ENCODE peak calls at places on chromosome 6, in six cellular contexts. E is endothelial cell; T is effector CD4-positive, alpha-beta T cell; Z is SHP77; O is right atrium auricular region; D is fibroblast of the aortic adventitia. X is an unnamed sample.
A peak's percentile ranks its signal among the peaks of the same experiment; 100 is the strongest.

GRCh38 chr6:6453186-6453585 is 132.7 kb upstream of the F13A1 start:
- DNase-seq in Z (no peak), O (no peak), E (no peak), D (no peak), T (no peak), X (no peak)

GRCh38 chr6:33755070-33755869 is 8.6 kb upstream of the IP6K3 start:
- DNase-seq in Z (no peak), O (no peak), D (no peak), E (no peak), T (no peak), X (no peak)

GRCh38 chr6:20497200-20497820 is 36.9 kb upstream of the CDKAL1 start:
- DNase-seq in Z (no peak), O (no peak), E (no peak), D (peak; percentile 53), T (no peak), X (no peak)

GRCh38 chr6:42315991-42316378 is 98.3 kb upstream of the MRPS10 start:
- DNase-seq in E (no peak), O (no peak), Z (no peak), T (no peak), D (peak; percentile 96), X (no peak)

GRCh38 chr6:16639689-16640480 is 121.4 kb downstream of the ATXN1 start:
- DNase-seq in O (no peak), E (no peak), T (no peak), Z (no peak), D (peak; percentile 71), X (no peak)

GRCh38 chr6:34339432-34339831 is 53.0 kb downstream of the NUDT3 start:
- DNase-seq in E (no peak), D (no peak), O (no peak), Z (no peak), T (no peak), X (no peak)

GRCh38 chr6:139940741-139941712 is 566.6 kb upstream of the CITED2 start:
- DNase-seq in D (peak; percentile 75), Z (no peak), T (no peak), O (no peak), E (no peak), X (no peak)

GRCh38 chr6:15754035-15754705 is 91.3 kb upstream of the DTNBP1 start:
- DNase-seq in D (no peak), O (no peak), Z (no peak), T (no peak), E (no peak), X (no peak)

GRCh38 chr6:36975231-36976004 is 10.6 kb downstream of the MTCH1 start:
- DNase-seq in O (no peak), E (no peak), Z (no peak), D (peak; percentile 36), T (no peak), X (no peak)

GRCh38 chr6:9523462-9523861 is 891.4 kb downstream of the TFAP2A start:
- DNase-seq in T (no peak), Z (no peak), D (peak; percentile 86), E (no peak), O (no peak), X (no peak)